ENCODE peak calls at places on chromosomes 3 and 15, in five cellular contexts. M, L, U, V and K are unnamed samples. For H3K4me1, the result is how much of the 10 kb centered on the place peaks cover.

GRCh38 chr15:101362359-101362758 is 67.3 kb upstream of the SNRPA1 start:
- DNase-seq in M (no peak), V (no peak), U (no peak), L (no peak), K (no peak)

GRCh38 chr3:69096299-69096698 is 11.6 kb downstream of the ARL6IP5 start:
- DNase-seq in L (no peak), M (no peak), U (no peak), V (no peak), K (no peak)

GRCh38 chr15:29835301-29835700 is 13.0 kb upstream of the TJP1 start:
- DNase-seq in V (no peak), L (no peak), U (no peak), M (peak), K (no peak)

GRCh38 chr3:192675958-192676649 is 51.2 kb downstream of the FGF12 start:
- DNase-seq in L (no peak), U (no peak), M (no peak), V (no peak), K (no peak)

GRCh38 chr3:133890037-133890436 is 5.6 kb downstream of the RAB6B start:
- DNase-seq in U (no peak), L (no peak), M (no peak), V (no peak), K (no peak)

GRCh38 chr3:60386311-60386710 is 864.9 kb downstream of the FHIT start:
- DNase-seq in M (no peak), V (no peak), U (no peak), L (no peak), K (no peak)

GRCh38 chr15:31344824-31345605 is 18.4 kb downstream of the KLF13 start:
- DNase-seq in M (no peak), V (no peak), U (no peak), L (no peak), K (peak)

GRCh38 chr3:194265505-194265892 is 85.6 kb downstream of the CPN2 start:
- DNase-seq in L (peak), V (no peak), M (peak), U (peak), K (peak)

GRCh38 chr3:156643729-156644389 is 30.5 kb upstream of the TIPARP start:
- DNase-seq in U (no peak), M (no peak), V (peak), L (no peak), K (no peak)
- H3K4me3 ChIP-seq in U (no peak), M (no peak), V (no peak), L (no peak), K (no peak)

GRCh38 chr15:90878660-90879059 is 5.6 kb upstream of the FES start:
- DNase-seq in V (no peak), U (no peak), M (no peak), L (peak), K (no peak)
- H3K4me1 ChIP-seq in V (under half), U (under half), M (under half), L (under half), K (under half)

GRCh38 chr15:78859971-78860733 is 12.5 kb upstream of the MORF4L1 start:
- DNase-seq in M (peak), U (peak), V (peak), L (peak), K (peak)
- TF ChIP-seq CTCF in M (peak), U (peak), V (peak), L (no peak), K (peak)

DNA sequence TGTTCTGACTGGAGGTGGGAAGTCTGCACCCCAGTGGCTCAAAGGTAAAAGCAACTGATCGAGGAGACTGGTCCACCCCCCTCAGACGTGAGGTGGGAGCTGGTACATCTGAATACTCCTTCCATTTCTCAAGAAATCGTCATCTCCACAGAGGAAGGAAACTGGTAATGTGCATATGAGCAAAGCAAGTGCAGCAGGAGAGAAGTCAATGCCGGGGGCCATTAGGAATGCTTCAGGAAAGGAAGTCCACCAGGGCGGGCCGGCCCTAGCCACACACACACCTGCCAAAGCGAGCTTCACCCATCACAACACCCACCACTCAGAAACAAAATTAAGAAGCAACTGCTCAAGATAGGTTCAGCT is 8.5 kb downstream of the TBC1D2B start:
- DNase-seq in M (no peak), L (no peak), U (no peak), V (no peak), K (no peak)
- H3K4me3 ChIP-seq in M (no peak), L (no peak), U (no peak), V (no peak), K (no peak)

DNA sequence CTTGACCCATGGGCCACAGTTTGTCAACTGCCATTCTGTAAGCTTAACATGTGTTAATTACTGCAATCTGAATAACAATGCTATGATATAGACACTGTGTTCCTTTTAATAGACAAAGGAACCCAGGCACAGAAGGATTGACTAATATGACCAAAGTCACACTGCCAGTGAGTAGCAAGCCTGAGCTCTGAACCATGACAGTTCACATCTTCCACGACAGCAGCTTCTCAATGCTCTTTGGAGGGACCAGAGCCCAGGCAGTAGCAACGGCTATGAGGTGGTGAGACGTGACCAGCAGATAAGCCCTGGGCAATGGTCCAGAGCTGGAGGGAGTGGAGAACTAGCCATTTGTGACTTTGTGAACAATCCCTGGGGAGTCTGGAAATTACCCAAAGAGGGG is 19.4 kb downstream of the CA12 start:
- DNase-seq in L (no peak), M (no peak), U (no peak), V (no peak), K (no peak)
- H3K4me1 ChIP-seq in L (under half), M (under half), U (under half), V (under half), K (under half)

GRCh38 chr3:187076297-187076696 is 63.0 kb downstream of the RPL39L start:
- DNase-seq in V (no peak), L (no peak), M (no peak), U (no peak), K (no peak)

GRCh38 chr3:187072582-187072981 is 66.7 kb downstream of the RPL39L start:
- DNase-seq in M (no peak), U (no peak), L (no peak), V (peak), K (peak)

GRCh38 chr3:187077085-187077484 is 62.2 kb downstream of the RPL39L start:
- DNase-seq in U (no peak), V (no peak), M (no peak), L (no peak), K (no peak)

GRCh38 chr3:187069857-187070516 is 69.3 kb downstream of the RPL39L start:
- DNase-seq in U (no peak), V (no peak), M (no peak), L (no peak), K (no peak)

DNA sequence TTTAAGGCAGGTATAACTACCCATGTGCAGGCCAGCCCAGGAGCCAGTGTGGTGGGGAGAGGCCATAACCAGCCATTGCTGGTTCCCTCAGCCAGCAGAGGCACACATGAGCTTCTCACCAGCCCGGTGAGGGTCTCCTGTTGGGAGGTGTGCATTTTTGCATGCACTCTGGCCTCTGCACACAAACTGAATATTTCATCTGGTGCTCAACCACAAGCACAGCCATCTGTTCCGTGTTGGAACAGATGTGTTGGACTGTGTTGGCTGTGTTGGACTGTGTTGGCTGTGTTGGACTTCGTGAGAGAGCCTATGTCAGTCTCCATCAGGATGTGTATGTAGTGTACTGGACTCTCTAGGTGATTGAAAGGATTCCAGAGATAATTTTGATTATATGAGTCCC is 67.2 kb downstream of the RPL39L start:
- DNase-seq in M (no peak), L (no peak), U (no peak), V (no peak), K (no peak)
- TF ChIP-seq CTCF in M (no peak), L (no peak), U (no peak), V (no peak), K (no peak)

GRCh38 chr15:60975951-60976350 is 253.2 kb downstream of the RORA start:
- DNase-seq in U (no peak), M (no peak), L (no peak), V (no peak), K (no peak)
- H3K4me3 ChIP-seq in U (no peak), M (no peak), L (no peak), V (no peak), K (no peak)